ENCODE peak calls at places on chromosomes 3 and 15, in six cellular contexts. I is GM23338, J is GM10248, Z is AG08395, F is ovary, A is RWPE1. K is an unnamed sample.

GRCh38 chr15:64430000-64430735 is 30.2 kb upstream of the ZNF609 start:
- DNase-seq in I (peak), J (peak), Z (peak), F (peak), A (no peak), K (no peak)

GRCh38 chr3:129313415-129313982 is 34.8 kb downstream of the HMCES start:
- DNase-seq in I (no peak), J (no peak), Z (no peak), F (peak), A (no peak), K (no peak)

GRCh38 chr3:72797773-72798543 is 50.3 kb downstream of the SHQ1 start:
- DNase-seq in I (peak), J (no peak), Z (peak), F (no peak), A (no peak), K (peak)

GRCh38 chr15:70196314-70197291 is 98.9 kb upstream of the TLE3 start:
- DNase-seq in I (peak), J (peak), Z (peak), F (peak), A (peak), K (no peak)

GRCh38 chr3:10601131-10601856 is 95.9 kb upstream of the ATP2B2 start:
- DNase-seq in I (no peak), J (no peak), Z (no peak), F (no peak), A (no peak), K (peak)

GRCh38 chr3:71152892-71153265 is 430.6 kb downstream of the FOXP1 start:
- DNase-seq in I (peak), J (no peak), Z (no peak), F (no peak), A (no peak), K (no peak)

GRCh38 chr15:71571641-71572040 is 238.7 kb upstream of the NR2E3 start:
- DNase-seq in I (no peak), J (no peak), Z (no peak), F (no peak), A (no peak), K (no peak)

GRCh38 chr3:12891985-12892839 is 50.8 kb upstream of the RPL32 start:
- DNase-seq in I (peak), J (peak), Z (peak), F (peak), A (peak), K (no peak)

GRCh38 chr3:50850639-50851511 is 176.1 kb downstream of the DOCK3 start:
- DNase-seq in I (no peak), J (no peak), Z (no peak), F (no peak), A (no peak), K (no peak)

GRCh38 chr3:114878119-114878839 is 268.8 kb downstream of the ZBTB20 start:
- DNase-seq in I (peak), J (no peak), Z (peak), F (no peak), A (peak), K (no peak)

GRCh38 chr15:99454941-99455795 is 110.6 kb upstream of the MEF2A start:
- DNase-seq in I (no peak), J (peak), Z (peak), F (peak), A (peak), K (peak)

GRCh38 chr15:31367730-31368344 is 41.2 kb downstream of the KLF13 start:
- DNase-seq in I (no peak), J (no peak), Z (no peak), F (no peak), A (no peak), K (peak)

GRCh38 chr3:52292247-52293065 is 4.8 kb downstream of the GLYCTK start:
- DNase-seq in I (no peak), J (no peak), Z (no peak), F (peak), A (no peak), K (no peak)

GRCh38 chr3:37521403-37521802 is 340.3 kb upstream of the CTDSPL start:
- DNase-seq in I (no peak), J (no peak), Z (peak), F (no peak), A (no peak), K (no peak)

GRCh38 chr3:84962460-84962859 is 3.7 kb downstream of the CADM2 start:
- DNase-seq in I (no peak), J (no peak), Z (no peak), F (no peak), A (no peak), K (no peak)

GRCh38 chr15:50116477-50116876 is 2.6 kb downstream of the ATP8B4 start:
- DNase-seq in I (peak), J (peak), Z (peak), F (no peak), A (no peak), K (no peak)

GRCh38 chr15:96138985-96139384 is 191.5 kb upstream of the NR2F2 start:
- DNase-seq in I (no peak), J (no peak), Z (no peak), F (no peak), A (no peak), K (no peak)

GRCh38 chr3:72744330-72744729 is 103.9 kb downstream of the SHQ1 start:
- DNase-seq in I (no peak), J (no peak), Z (no peak), F (no peak), A (no peak), K (no peak)

GRCh38 chr15:70559223-70559823 is 204.0 kb downstream of the UACA start:
- DNase-seq in I (no peak), J (no peak), Z (peak), F (no peak), A (no peak), K (peak)

GRCh38 chr3:104717828-104718196 is 648.9 kb upstream of the ALCAM start:
- DNase-seq in I (no peak), J (no peak), Z (no peak), F (no peak), A (no peak), K (no peak)

GRCh38 chr15:92808611-92809063 is 91.5 kb upstream of the CHD2 start:
- DNase-seq in I (peak), J (peak), Z (peak), F (peak), A (no peak), K (no peak)